ENCODE peak calls at places on chromosomes 1 and 21, in eight cellular contexts. P, Z, G, W, Q, J, Y and V are unnamed samples.

GRCh38 chr1:3713840-3714239 is 38.4 kb upstream of the CCDC27 start:
- DNase-seq in P (no peak), Z (no peak), G (no peak), W (no peak), Q (no peak), J (no peak), Y (no peak), V (no peak)

GRCh38 chr1:210207597-210208450 is 24.8 kb upstream of the SERTAD4 start:
- DNase-seq in P (no peak), Z (no peak), G (no peak), W (no peak), Q (no peak), J (no peak), Y (no peak), V (no peak)

GRCh38 chr1:191498318-191498717 is 659.9 kb upstream of the RGS18 start:
- DNase-seq in P (no peak), Z (no peak), G (no peak), W (no peak), Q (no peak), J (no peak), Y (no peak), V (no peak)

GRCh38 chr21:38114717-38115333 is 142.0 kb upstream of the KCNJ15 start:
- DNase-seq in P (no peak), Z (no peak), G (no peak), W (no peak), Q (no peak), J (no peak), Y (no peak), V (peak)

GRCh38 chr21:44065428-44065827 is 41.8 kb upstream of the PWP2 start:
- DNase-seq in P (no peak), Z (no peak), G (no peak), W (no peak), Q (peak), J (peak), Y (no peak), V (peak)

GRCh38 chr1:202599669-202600431 is 110.4 kb downstream of the SYT2 start:
- DNase-seq in P (peak), Z (peak), G (peak), W (peak), Q (peak), J (no peak), Y (peak), V (no peak)

GRCh38 chr21:45386728-45387371 is 18.1 kb upstream of the COL18A1 start:
- DNase-seq in P (peak), Z (no peak), G (peak), W (peak), Q (peak), J (no peak), Y (peak), V (no peak)

GRCh38 chr1:47575855-47576757 is 138.3 kb downstream of the FOXD2 start:
- DNase-seq in P (no peak), Z (no peak), G (no peak), W (no peak), Q (peak), J (no peak), Y (no peak), V (no peak)

GRCh38 chr1:98119793-98120192 is 199.0 kb upstream of the DPYD start:
- DNase-seq in P (no peak), Z (no peak), G (no peak), W (no peak), Q (peak), J (no peak), Y (no peak), V (no peak)